ENCODE peak calls at places on chromosomes 4 and X, in five cellular contexts. F is heart right ventricle, G is SK-N-SH, P is GM12865, M is AG09309. Y is an unnamed sample.

GRCh38 chr4:189769131-189769530 is 171.5 kb upstream of the FRG1 start:
- DNase-seq in G (no peak), M (no peak), F (no peak), P (no peak), Y (no peak)

GRCh38 chrX:100484971-100485370 is 74.9 kb upstream of the PCDH19 start:
- DNase-seq in P (no peak), G (no peak), F (no peak), M (no peak), Y (no peak)

GRCh38 chr4:61890321-61890720 is 690.2 kb downstream of the ADGRL3 start:
- DNase-seq in F (no peak), M (no peak), P (no peak), G (no peak), Y (no peak)

GRCh38 chrX:83469551-83469950 is 38.5 kb upstream of the POU3F4 start:
- DNase-seq in P (peak), G (peak), F (no peak), M (no peak), Y (no peak)

GRCh38 chr4:156976147-156976546 is 4.5 kb upstream of the PDGFC start:
- DNase-seq in M (no peak), F (no peak), G (no peak), P (no peak), Y (no peak)

GRCh38 chrX:120629667-120630537 is at the start of gene C1GALT1C1:
- DNase-seq in M (peak), G (peak), F (peak), P (peak), Y (peak)

GRCh38 chr4:102114118-102114630 is 231.1 kb downstream of the SLC39A8 start:
- DNase-seq in F (no peak), P (no peak), G (no peak), M (no peak), Y (no peak)

GRCh38 chr4:118877797-118878196 is 10.9 kb upstream of the SYNPO2 start:
- DNase-seq in F (no peak), G (no peak), M (no peak), P (no peak), Y (no peak)

GRCh38 chr4:177728361-177729152 is 286.3 kb upstream of the AGA start:
- DNase-seq in M (no peak), P (peak), F (no peak), G (no peak), Y (no peak)

GRCh38 chr4:153497091-153497531 is 31.0 kb downstream of the TMEM131L start:
- DNase-seq in P (peak), G (no peak), M (no peak), F (no peak), Y (no peak)

GRCh38 chr4:20253272-20253798 is 1.6 kb downstream of the SLIT2 start:
- DNase-seq in M (no peak), F (no peak), G (no peak), P (no peak), Y (no peak)

GRCh38 chr4:20251796-20252655 is at the start of gene SLIT2:
- DNase-seq in F (peak), G (peak), P (peak), M (no peak), Y (no peak)

GRCh38 chr4:20252656-20253271 is 1.1 kb downstream of the SLIT2 start:
- DNase-seq in P (no peak), G (peak), F (peak), M (no peak), Y (no peak)

GRCh38 chr4:20249333-20249732 is 2.4 kb upstream of the SLIT2 start:
- DNase-seq in G (peak), F (no peak), P (no peak), M (no peak), Y (no peak)

DNA sequence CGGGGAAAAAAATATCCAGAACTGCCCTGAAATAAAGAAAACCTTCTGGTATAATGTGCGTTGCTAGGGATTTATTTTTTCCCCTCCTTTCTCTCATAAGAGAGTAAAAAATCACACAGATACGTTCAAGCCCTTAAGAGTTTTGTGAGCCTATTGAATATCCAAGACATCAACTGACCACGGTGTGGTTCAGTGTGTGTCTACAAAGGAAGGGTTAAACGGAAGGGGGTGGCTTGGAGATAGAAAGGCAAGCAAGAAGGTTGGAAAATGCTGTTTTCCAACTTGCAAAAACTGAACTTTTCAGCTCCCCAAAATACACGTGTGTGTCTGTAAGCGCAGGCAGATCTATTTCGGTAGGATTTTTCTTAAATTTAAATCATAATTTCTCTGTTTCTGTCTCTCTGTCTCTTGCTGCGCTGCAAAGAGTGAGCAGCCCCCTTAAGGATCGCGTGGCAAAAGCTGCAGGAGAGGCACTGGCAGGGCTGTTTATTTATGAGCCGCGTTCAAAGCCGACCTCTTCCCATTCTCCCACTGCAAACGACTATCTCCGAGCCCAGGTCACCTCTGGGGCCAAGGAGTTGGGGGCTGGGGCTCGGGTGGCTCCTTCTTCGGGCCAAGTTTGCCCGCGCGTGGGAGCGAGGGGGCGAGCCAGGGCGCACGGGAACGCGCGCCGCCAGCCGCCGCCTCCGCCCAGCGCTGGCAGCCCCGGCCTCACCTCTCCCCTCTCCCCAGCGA is 477 bp upstream of the SLIT2 start:
- DNase-seq in F (no peak), P (no peak), M (no peak), G (no peak), Y (no peak)
- H3K4me3 ChIP-seq in F (peak), P (peak), M (peak), G (peak), Y (no peak)

GRCh38 chrX:2703991-2704369 is 12.9 kb downstream of the CD99 start:
- DNase-seq in M (no peak), F (peak), G (no peak), P (no peak), Y (no peak)
- TF ChIP-seq CTCF in M (peak), F (peak), G (peak), P (no peak), Y (no peak)

GRCh38 chrX:137044893-137045292 is 11.1 kb upstream of the GPR101 start:
- DNase-seq in G (no peak), F (no peak), M (no peak), P (no peak), Y (no peak)

GRCh38 chrX:137034508-137034872 is 695 bp upstream of the GPR101 start:
- DNase-seq in G (no peak), F (no peak), M (no peak), P (no peak), Y (no peak)

GRCh38 chrX:137043736-137044135 is 9.9 kb upstream of the GPR101 start:
- DNase-seq in F (no peak), P (no peak), M (no peak), G (no peak), Y (no peak)

GRCh38 chrX:137041329-137041728 is 7.5 kb upstream of the GPR101 start:
- DNase-seq in P (no peak), G (no peak), F (no peak), M (no peak), Y (no peak)

GRCh38 chrX:137040113-137040794 is 6.5 kb upstream of the GPR101 start:
- DNase-seq in M (no peak), G (no peak), P (no peak), F (no peak), Y (no peak)
- H3K4me3 ChIP-seq in M (no peak), G (no peak), P (no peak), F (no peak), Y (no peak)

GRCh38 chr4:89640620-89641366 is 196.2 kb downstream of the SNCA start:
- DNase-seq in F (peak), G (peak), M (peak), P (no peak), Y (no peak)
- TF ChIP-seq CTCF in F (peak), G (peak), M (peak), P (peak), Y (no peak)

DNA sequence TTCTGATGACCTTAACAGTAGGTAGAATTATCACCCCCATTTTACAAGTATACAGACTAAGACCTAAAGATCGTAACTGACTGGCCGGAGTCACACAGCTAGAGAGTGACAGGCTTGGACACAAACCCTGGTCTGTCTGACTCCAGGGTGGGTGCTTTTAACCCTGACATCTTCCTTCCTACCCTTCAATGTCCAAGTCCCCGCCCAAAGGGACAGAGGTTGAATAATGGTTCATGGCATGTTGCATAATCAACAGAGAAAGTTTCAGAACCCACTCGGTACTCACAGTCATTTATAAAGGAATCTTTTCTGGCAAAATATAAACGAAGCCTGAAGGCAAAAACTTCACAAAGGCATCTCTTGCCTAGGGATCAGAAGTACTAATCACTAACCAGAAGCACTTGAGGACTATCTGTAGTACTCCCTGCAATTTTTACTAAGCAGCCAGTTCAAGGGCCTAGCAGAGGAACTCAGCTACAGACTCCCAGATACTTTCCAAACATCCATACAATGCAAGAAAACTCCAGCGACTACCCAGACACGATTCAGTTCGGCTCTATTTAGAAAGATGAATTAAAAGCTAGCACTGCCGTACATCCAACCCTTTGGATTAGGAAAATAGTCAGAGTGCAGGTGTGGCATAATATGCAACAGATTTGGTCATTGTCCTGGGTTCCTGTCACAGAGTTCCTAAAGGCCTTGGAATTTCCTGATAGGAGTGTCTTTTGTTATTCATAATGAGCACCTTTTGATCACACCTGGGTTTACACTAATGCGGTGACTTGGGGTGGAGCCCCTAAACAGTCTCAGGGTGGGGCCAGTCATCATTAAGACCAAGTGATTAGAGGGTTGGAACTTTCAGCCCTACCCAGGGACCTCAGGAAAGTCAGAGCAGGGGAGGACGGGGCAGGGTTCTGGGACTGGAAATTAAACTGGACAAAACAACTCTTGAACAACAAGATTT is 44.0 kb downstream of the RELL1 start:
- DNase-seq in M (no peak), F (no peak), P (no peak), G (no peak), Y (no peak)
- H3K4me3 ChIP-seq in M (no peak), F (no peak), P (no peak), G (no peak), Y (no peak)

Y was measured in GM12864.